ENCODE peak calls at places on chromosomes 5 and 9, in four cellular contexts. C is HepG2, O is K562, P is A549. A is an unnamed sample.

GRCh38 chr9:118563677-118564076 is 805.6 kb downstream of the BRINP1 start:
- DNase-seq in C (no peak), O (no peak), P (no peak), A (no peak)

GRCh38 chr9:76023715-76024195 is 133.3 kb downstream of the PCSK5 start:
- DNase-seq in C (peak; percentile 82), O (no peak), P (no peak), A (no peak)

GRCh38 chr9:126372716-126373115 is 46.1 kb downstream of the MVB12B start:
- DNase-seq in C (no peak), O (no peak), P (no peak), A (no peak)

GRCh38 chr5:76808142-76808691 is 10.6 kb upstream of the F2RL1 start:
- DNase-seq in C (no peak), O (no peak), P (no peak), A (peak; percentile 84)

GRCh38 chr5:57953830-57954229 is 471.2 kb upstream of the ACTBL2 start:
- DNase-seq in C (no peak), O (no peak), P (no peak), A (no peak)

GRCh38 chr9:132548971-132549649 is 33.3 kb upstream of the BARHL1 start:
- DNase-seq in C (peak; percentile 35), O (no peak), P (no peak), A (no peak)

GRCh38 chr9:13267743-13268142 is 11.7 kb downstream of the MPDZ start:
- DNase-seq in C (no peak), O (no peak), P (peak; percentile 11), A (no peak)

GRCh38 chr9:137612741-137613142 is 6.1 kb upstream of the EHMT1 start:
- DNase-seq in C (no peak), O (no peak), P (no peak), A (no peak)

GRCh38 chr5:132790201-132790870 is 13.3 kb upstream of the SEPTIN8 start:
- DNase-seq in C (no peak), O (no peak), P (no peak), A (no peak)

GRCh38 chr5:6525910-6526309 is 77.3 kb downstream of the UBE2QL1 start:
- DNase-seq in C (peak; percentile 21), O (peak; percentile 63), P (peak; percentile 40), A (peak; percentile 47)

GRCh38 chr5:150178262-150178661 is 11.6 kb upstream of the SLC6A7 start:
- DNase-seq in C (no peak), O (no peak), P (no peak), A (no peak)

GRCh38 chr5:67244345-67244793 is 47.8 kb upstream of the CD180 start:
- DNase-seq in C (peak; percentile 28), O (no peak), P (no peak), A (no peak)

GRCh38 chr5:113311301-113311700 is 123.5 kb downstream of the TSSK1B start:
- DNase-seq in C (no peak), O (no peak), P (no peak), A (no peak)

GRCh38 chr5:79560774-79561524 is 47.0 kb upstream of the HOMER1 start:
- DNase-seq in C (no peak), O (no peak), P (no peak), A (no peak)

GRCh38 chr9:119154527-119154926 is 214.7 kb downstream of the BRINP1 start:
- DNase-seq in C (no peak), O (no peak), P (no peak), A (no peak)

GRCh38 chr5:133930061-133930823 is 38.2 kb downstream of the C5orf15 start:
- DNase-seq in C (no peak), O (peak; percentile 37), P (no peak), A (no peak)

GRCh38 chr5:19564036-19564435 is 424.0 kb downstream of the CDH18 start:
- DNase-seq in C (no peak), O (no peak), P (no peak), A (no peak)

GRCh38 chr5:166979576-166979975 is 1311.9 kb upstream of the WWC1 start:
- DNase-seq in C (no peak), O (no peak), P (no peak), A (no peak)

GRCh38 chr9:125889122-125889523 is 141.9 kb downstream of the PBX3 start:
- DNase-seq in C (no peak), O (no peak), P (no peak), A (peak; percentile 16)

GRCh38 chr9:133115604-133116345 is 5.3 kb downstream of the RALGDS start:
- DNase-seq in C (no peak), O (no peak), P (no peak), A (no peak)

DNA sequence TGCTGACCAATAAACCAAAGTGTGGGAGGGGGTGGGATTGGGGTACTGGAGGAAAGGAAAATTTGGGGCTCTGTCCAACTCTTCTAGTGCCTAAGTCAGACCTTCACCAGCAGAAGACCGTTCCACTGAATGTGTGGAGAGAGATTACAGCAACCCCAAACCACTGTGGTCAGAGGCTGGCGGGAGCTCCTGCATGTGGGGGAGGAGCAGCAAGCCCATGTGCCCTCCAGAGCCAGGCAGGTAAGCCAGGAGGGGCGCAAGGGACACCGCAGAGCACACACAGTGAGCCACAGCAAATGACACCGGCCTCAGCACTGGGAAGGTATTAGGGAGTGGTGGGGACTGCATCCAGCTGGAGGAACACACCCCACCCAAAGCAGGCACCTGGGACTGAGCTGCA is 62.9 kb downstream of the SMIM23 start:
- DNase-seq in C (no peak), O (no peak), P (no peak), A (no peak)
- TF ChIP-seq MAX in C (no peak), O (peak; percentile 50), P (no peak), A (no peak)

GRCh38 chr9:136225748-136226679 is 19.6 kb downstream of the QSOX2 start:
- DNase-seq in C (peak; percentile 44), O (peak; percentile 71), P (peak; percentile 72), A (peak; percentile 89)

GRCh38 chr9:136222896-136223266 is 18.0 kb upstream of the LHX3 start:
- DNase-seq in C (no peak), O (no peak), P (no peak), A (no peak)

GRCh38 chr9:136222166-136222895 is 17.4 kb upstream of the LHX3 start:
- DNase-seq in C (no peak), O (no peak), P (no peak), A (no peak)

GRCh38 chr9:136225366-136225747 is 20.3 kb downstream of the QSOX2 start:
- DNase-seq in C (no peak), O (no peak), P (no peak), A (no peak)

GRCh38 chr9:136223871-136224640 is 19.1 kb upstream of the LHX3 start:
- DNase-seq in C (no peak), O (no peak), P (no peak), A (no peak)
- TF ChIP-seq CTCF in C (no peak), O (no peak), P (no peak), A (no peak)

GRCh38 chr5:149060325-149060724 is 2.5 kb downstream of the SH3TC2 start:
- DNase-seq in C (peak; percentile 75), O (no peak), P (no peak), A (no peak)

GRCh38 chr5:149063901-149064478 is 1.1 kb upstream of the SH3TC2 start:
- DNase-seq in C (peak; percentile 27), O (no peak), P (no peak), A (no peak)

GRCh38 chr5:149062371-149063016 is 368 bp downstream of the SH3TC2 start:
- DNase-seq in C (peak; percentile 34), O (no peak), P (peak; percentile 34), A (no peak)

GRCh38 chr5:149061341-149061740 is 1.5 kb downstream of the SH3TC2 start:
- DNase-seq in C (no peak), O (no peak), P (no peak), A (no peak)

DNA sequence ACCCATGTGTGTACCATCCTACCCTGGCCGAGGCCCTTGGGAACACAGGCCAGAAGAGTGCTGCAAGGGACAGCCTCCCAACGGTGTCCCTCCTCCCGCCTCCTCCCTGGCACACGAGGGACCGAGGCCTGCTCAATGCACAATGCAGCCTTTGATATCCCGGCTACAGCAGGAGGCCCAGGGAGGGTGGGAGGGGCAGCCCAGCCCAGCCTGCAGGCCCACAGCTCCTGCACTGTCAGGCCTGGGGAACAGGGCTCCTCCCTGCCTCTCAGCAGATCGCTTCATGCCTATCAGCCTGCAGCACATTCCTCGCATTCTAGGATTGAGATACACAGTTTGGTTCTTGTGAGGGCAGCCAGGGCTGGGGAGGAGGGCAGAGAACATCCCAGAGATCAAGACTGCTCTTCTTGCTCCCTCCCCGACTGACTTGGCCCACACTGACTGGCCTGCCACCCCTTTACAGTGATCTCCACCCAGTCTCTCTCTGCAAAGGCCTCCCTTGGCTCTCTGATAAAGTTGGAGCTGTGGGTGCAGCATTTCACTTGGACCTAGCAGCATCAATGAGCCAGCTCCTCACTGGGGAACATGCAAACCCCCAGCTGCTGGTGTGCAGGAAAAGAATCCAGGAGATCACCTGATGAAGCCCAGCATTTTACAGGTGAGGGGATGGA is at the start of gene SH3TC2:
- DNase-seq in C (peak; percentile 90), O (no peak), P (peak; percentile 14), A (peak; percentile 66)
- TF ChIP-seq HMGXB4 in C (no peak), O (no peak), P (no peak), A (no peak)

GRCh38 chr5:124743534-124744169 is 2.8 kb downstream of the ZNF608 start:
- DNase-seq in C (no peak), O (no peak), P (no peak), A (no peak)

GRCh38 chr5:124741711-124742496 is 4.5 kb downstream of the ZNF608 start:
- DNase-seq in C (no peak), O (no peak), P (no peak), A (no peak)

GRCh38 chr5:124744170-124744911 is 2.1 kb downstream of the ZNF608 start:
- DNase-seq in C (no peak), O (no peak), P (no peak), A (no peak)

GRCh38 chr5:124742521-124742920 is 3.9 kb downstream of the ZNF608 start:
- DNase-seq in C (no peak), O (no peak), P (no peak), A (no peak)

GRCh38 chr5:124742983-124743533 is 3.4 kb downstream of the ZNF608 start:
- DNase-seq in C (peak; percentile 24), O (no peak), P (no peak), A (no peak)
- TF ChIP-seq MAX in C (no peak), O (no peak), P (no peak), A (no peak)

GRCh38 chr5:153542536-153542935 is 52.1 kb downstream of the GRIA1 start:
- DNase-seq in C (no peak), O (no peak), P (no peak), A (no peak)
- TF ChIP-seq CTCF in C (no peak), O (no peak), P (no peak), A (no peak)

GRCh38 chr5:32638309-32638708 is 53.0 kb downstream of the SUB1 start:
- DNase-seq in C (no peak), O (no peak), P (no peak), A (no peak)

GRCh38 chr5:32639943-32640342 is 54.6 kb downstream of the SUB1 start:
- DNase-seq in C (no peak), O (no peak), P (no peak), A (no peak)

GRCh38 chr5:32646570-32646969 is 61.2 kb downstream of the SUB1 start:
- DNase-seq in C (no peak), O (no peak), P (no peak), A (no peak)

GRCh38 chr5:32645246-32645645 is 59.9 kb downstream of the SUB1 start:
- DNase-seq in C (no peak), O (no peak), P (no peak), A (no peak)

GRCh38 chr5:32642276-32643002 is 57.1 kb downstream of the SUB1 start:
- DNase-seq in C (peak; percentile 55), O (no peak), P (peak; percentile 15), A (no peak)
- TF ChIP-seq HMGXB4 in C (no peak), O (no peak), P (no peak), A (no peak)

GRCh38 chr5:8756498-8757084 is 789.3 kb downstream of the SEMA5A start:
- DNase-seq in C (no peak), O (no peak), P (no peak), A (peak; percentile 25)
- TF ChIP-seq MAX in C (no peak), O (no peak), P (no peak), A (no peak)

GRCh38 chr9:120868676-120869359 is 8.2 kb downstream of the PHF19 start:
- DNase-seq in C (no peak), O (peak; percentile 100), P (peak; percentile 96), A (peak; percentile 98)
- TF ChIP-seq CTCF in C (no peak), O (no peak), P (peak; percentile 51), A (no peak)